ENCODE peak calls at places on chromosome 2, in four cellular contexts. G, J, D and W are unnamed samples.

GRCh38 chr2:69012310-69013122 is 463 bp upstream of the ANTXR1 start:
- DNase-seq in G (no peak), J (peak), D (peak), W (no peak)

GRCh38 chr2:170641961-170642360 is 73.2 kb upstream of the SP5 start:
- DNase-seq in G (no peak), J (no peak), D (no peak), W (no peak)

GRCh38 chr2:240467659-240468299 is 32.3 kb downstream of the GPC1 start:
- DNase-seq in G (no peak), J (no peak), D (no peak), W (no peak)

GRCh38 chr2:164773635-164774034 is 68.0 kb downstream of the COBLL1 start:
- DNase-seq in G (no peak), J (no peak), D (no peak), W (no peak)

GRCh38 chr2:170141865-170142264 is 36.1 kb upstream of the MYO3B start:
- DNase-seq in G (no peak), J (no peak), D (no peak), W (no peak)

GRCh38 chr2:176111891-176112374 is 4.6 kb upstream of the HOXD10 start:
- DNase-seq in G (no peak), J (no peak), D (no peak), W (no peak)

GRCh38 chr2:38415761-38416291 is 38.8 kb upstream of the ATL2 start:
- DNase-seq in G (no peak), J (no peak), D (no peak), W (no peak)

GRCh38 chr2:179444056-179444455 is 179.4 kb upstream of the SESTD1 start:
- DNase-seq in G (no peak), J (no peak), D (peak), W (no peak)

GRCh38 chr2:10256525-10257031 is 46.1 kb upstream of the HPCAL1 start:
- DNase-seq in G (no peak), J (no peak), D (no peak), W (no peak)

GRCh38 chr2:11598228-11598731 is 64.4 kb downstream of the GREB1 start:
- DNase-seq in G (no peak), J (no peak), D (no peak), W (no peak)

GRCh38 chr2:235300368-235301201 is 193.3 kb upstream of the AGAP1 start:
- DNase-seq in G (no peak), J (peak), D (peak), W (no peak)

GRCh38 chr2:68715353-68716041 is 19.1 kb upstream of the ARHGAP25 start:
- DNase-seq in G (no peak), J (peak), D (peak), W (peak)

GRCh38 chr2:64888591-64889309 is 100.4 kb upstream of the SLC1A4 start:
- DNase-seq in G (no peak), J (peak), D (peak), W (no peak)

GRCh38 chr2:204897561-204897960 is 352.3 kb downstream of the PARD3B start:
- DNase-seq in G (no peak), J (no peak), D (no peak), W (no peak)